ENCODE peak calls at places on chromosomes 12 and 14, in seven cellular contexts. X is AG10803, P is skeletal muscle cell, S is spleen, E is ovary, N is cardiac muscle cell, G is Panc1. Z is an unnamed sample.

GRCh38 chr12:6528539-6529235 is 5.6 kb upstream of the GAPDH start:
- DNase-seq in X (no peak), P (no peak), S (no peak), E (no peak), N (no peak), G (no peak), Z (no peak)

GRCh38 chr12:31644536-31644935 is 15.0 kb upstream of the ETFBKMT start:
- DNase-seq in X (no peak), P (no peak), S (no peak), E (no peak), N (no peak), G (no peak), Z (no peak)

GRCh38 chr12:9132008-9132535 is 16.4 kb upstream of the A2M start:
- DNase-seq in X (no peak), P (no peak), S (no peak), E (no peak), N (no peak), G (no peak), Z (no peak)

GRCh38 chr12:103105971-103106597 is 148.6 kb downstream of the ASCL1 start:
- DNase-seq in X (no peak), P (no peak), S (no peak), E (no peak), N (no peak), G (no peak), Z (no peak)

GRCh38 chr12:56078931-56079728 is 835 bp upstream of the ERBB3 start:
- DNase-seq in X (peak), P (peak), S (peak), E (peak), N (peak), G (peak), Z (peak)

GRCh38 chr12:93127582-93128331 is 198.7 kb upstream of the EEA1 start:
- DNase-seq in X (peak), P (peak), S (peak), E (peak), N (peak), G (no peak), Z (no peak)

GRCh38 chr12:90995041-90995440 is 9.7 kb downstream of the EPYC start:
- DNase-seq in X (no peak), P (peak), S (no peak), E (no peak), N (peak), G (no peak), Z (no peak)

GRCh38 chr12:28424965-28425364 is 234.7 kb downstream of the CCDC91 start:
- DNase-seq in X (peak), P (peak), S (no peak), E (no peak), N (peak), G (no peak), Z (no peak)

GRCh38 chr12:124147579-124147978 is 147.3 kb upstream of the RFLNA start:
- DNase-seq in X (no peak), P (no peak), S (no peak), E (no peak), N (no peak), G (no peak), Z (no peak)

GRCh38 chr14:63603749-63604277 is 37.9 kb downstream of the WDR89 start:
- DNase-seq in X (no peak), P (no peak), S (no peak), E (no peak), N (no peak), G (no peak), Z (no peak)

GRCh38 chr14:68662395-68662794 is 130.5 kb downstream of the ZFP36L1 start:
- DNase-seq in X (peak), P (no peak), S (no peak), E (peak), N (no peak), G (no peak), Z (no peak)

GRCh38 chr14:67964391-67964812 is 144.8 kb downstream of the RAD51B start:
- DNase-seq in X (peak), P (no peak), S (no peak), E (no peak), N (peak), G (no peak), Z (no peak)

GRCh38 chr12:24728826-24729225 is 220.1 kb downstream of the BCAT1 start:
- DNase-seq in X (no peak), P (no peak), S (no peak), E (no peak), N (no peak), G (no peak), Z (no peak)

GRCh38 chr12:42299392-42300308 is 26.2 kb downstream of the ZCRB1 start:
- DNase-seq in X (peak), P (peak), S (no peak), E (no peak), N (peak), G (no peak), Z (peak)

GRCh38 chr12:123979566-123979965 is 6.6 kb downstream of the ZNF664 start:
- DNase-seq in X (no peak), P (no peak), S (no peak), E (no peak), N (no peak), G (no peak), Z (no peak)

GRCh38 chr14:106390401-106390800 is 864.0 kb downstream of the TMEM121 start:
- DNase-seq in X (no peak), P (no peak), S (no peak), E (no peak), N (no peak), G (no peak), Z (no peak)

DNA sequence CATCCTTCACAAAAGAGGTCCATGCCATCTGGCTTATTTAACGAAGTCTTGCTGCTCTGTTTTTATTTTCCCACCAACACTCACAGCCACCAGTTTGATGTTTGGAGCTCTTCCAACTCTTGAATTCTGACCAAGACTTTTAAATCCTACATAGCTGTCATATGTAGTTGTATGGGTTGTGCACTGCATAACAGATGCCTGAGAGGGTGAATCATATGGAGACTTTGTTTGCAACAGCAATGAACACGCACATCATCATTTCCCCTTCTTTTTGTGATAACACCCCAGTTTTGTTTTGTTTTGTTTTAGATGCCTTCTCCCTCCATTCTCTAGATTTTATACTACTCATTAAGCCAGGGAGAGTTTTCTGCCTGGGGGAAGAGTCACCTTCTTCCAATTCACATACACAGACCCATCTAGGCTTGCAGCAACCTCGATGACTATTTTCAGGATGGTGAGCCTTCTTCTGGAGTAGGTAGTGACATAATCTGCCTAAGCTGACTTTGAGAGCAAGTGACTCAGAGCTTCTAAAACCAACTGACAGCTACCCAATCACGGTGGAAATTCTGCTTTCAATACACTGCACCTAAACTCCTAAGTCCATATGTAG is 145.1 kb upstream of the WSCD2 start:
- DNase-seq in X (peak), P (no peak), S (no peak), E (no peak), N (no peak), G (no peak), Z (no peak)
- H3K4me3 ChIP-seq in X (no peak), P (no peak), S (no peak), E (no peak), N (no peak), G (no peak), Z (no peak)

GRCh38 chr12:113333111-113333750 is 1.7 kb downstream of the SLC8B1 start:
- DNase-seq in X (no peak), P (no peak), S (no peak), E (no peak), N (no peak), G (no peak), Z (no peak)
- H3K4me3 ChIP-seq in X (no peak), P (no peak), S (peak), E (peak), N (no peak), G (no peak), Z (peak)

DNA sequence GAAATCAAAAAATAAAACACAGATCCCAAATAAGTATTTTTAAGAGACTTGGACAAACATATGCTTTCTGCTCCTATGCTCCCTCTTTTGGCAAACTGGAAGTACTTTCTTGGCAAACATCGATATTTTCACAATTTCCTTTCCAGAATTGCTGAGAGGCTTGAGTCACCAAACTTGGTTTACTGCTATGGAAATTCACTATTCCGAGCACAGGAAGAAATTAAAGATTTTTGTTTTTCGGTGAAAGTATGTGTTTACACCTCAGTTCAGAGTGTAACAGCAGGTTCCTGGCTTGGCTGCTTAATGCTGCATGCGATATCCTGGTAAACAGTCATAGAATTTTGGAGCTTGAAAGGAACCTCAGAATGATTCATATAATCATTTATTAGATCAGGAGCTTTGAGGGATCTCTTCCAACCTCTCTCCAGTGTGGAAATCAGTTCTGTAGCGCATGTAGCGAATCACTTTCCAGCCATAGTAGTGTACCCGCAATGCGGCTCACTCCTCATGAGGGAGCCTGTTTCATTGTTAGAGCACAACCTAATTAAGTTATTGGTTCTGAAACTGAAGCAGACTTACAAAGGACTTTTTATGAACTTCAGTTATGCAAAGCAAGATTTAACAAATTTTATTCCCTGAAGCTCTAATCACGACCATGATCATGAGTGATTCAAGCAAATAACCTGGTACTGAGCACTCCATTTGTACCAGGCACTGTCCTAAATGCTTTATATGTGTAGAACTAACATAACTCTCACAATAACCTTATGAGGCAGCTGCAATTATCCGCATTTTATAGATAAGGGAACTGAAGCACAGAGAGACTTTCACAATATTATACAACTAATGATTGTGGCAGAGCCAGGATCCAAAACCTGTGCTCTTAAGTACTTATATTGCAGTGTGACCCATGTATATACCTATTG is 56.4 kb upstream of the ATP2A2 start:
- DNase-seq in X (peak), P (peak), S (no peak), E (no peak), N (peak), G (no peak), Z (no peak)
- H3K4me3 ChIP-seq in X (peak), P (peak), S (no peak), E (no peak), N (no peak), G (no peak), Z (no peak)

DNA sequence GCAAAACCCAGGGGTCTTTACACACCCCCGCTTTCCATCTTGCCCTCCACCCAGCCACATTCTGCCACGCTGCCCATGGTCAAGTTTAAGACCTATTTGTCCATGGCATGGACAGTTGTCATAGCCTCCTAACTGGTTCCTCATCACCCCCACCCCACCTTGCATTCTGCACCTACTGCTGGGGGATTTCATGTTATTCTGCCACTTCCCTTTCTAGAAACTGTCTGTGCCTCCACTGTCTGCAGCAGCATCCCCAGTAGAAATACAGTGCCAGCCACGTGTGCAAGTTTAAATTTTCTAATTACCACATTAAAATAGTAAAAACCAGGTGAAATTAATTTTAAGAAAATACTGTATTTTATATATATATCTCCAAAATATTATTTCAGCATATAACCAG is 63.2 kb downstream of the WDR20 start:
- DNase-seq in X (no peak), P (no peak), S (no peak), E (no peak), N (no peak), G (no peak), Z (no peak)
- H3K4me3 ChIP-seq in X (no peak), P (no peak), S (no peak), E (no peak), N (no peak), G (no peak), Z (no peak)

GRCh38 chr12:47296828-47297227 is 217.1 kb upstream of the AMIGO2 start:
- DNase-seq in X (no peak), P (no peak), S (no peak), E (no peak), N (no peak), G (no peak), Z (no peak)

GRCh38 chr12:47299586-47299985 is 219.8 kb upstream of the AMIGO2 start:
- DNase-seq in X (no peak), P (no peak), S (no peak), E (no peak), N (no peak), G (no peak), Z (no peak)

GRCh38 chr12:47302111-47302597 is 222.4 kb upstream of the AMIGO2 start:
- DNase-seq in X (peak), P (no peak), S (no peak), E (no peak), N (no peak), G (no peak), Z (no peak)

GRCh38 chr12:47293406-47293805 is 213.6 kb upstream of the AMIGO2 start:
- DNase-seq in X (no peak), P (no peak), S (no peak), E (no peak), N (no peak), G (no peak), Z (no peak)

GRCh38 chr12:47297993-47298392 is 218.2 kb upstream of the AMIGO2 start:
- DNase-seq in X (no peak), P (no peak), S (no peak), E (no peak), N (no peak), G (no peak), Z (peak)
- H3K4me3 ChIP-seq in X (no peak), P (no peak), S (no peak), E (no peak), N (no peak), G (no peak), Z (no peak)

GRCh38 chr14:30160608-30161007 is 233.0 kb upstream of the PRKD1 start:
- DNase-seq in X (no peak), P (no peak), S (no peak), E (no peak), N (no peak), G (no peak), Z (no peak)

GRCh38 chr14:30165255-30165654 is 237.6 kb upstream of the PRKD1 start:
- DNase-seq in X (peak), P (no peak), S (no peak), E (no peak), N (no peak), G (no peak), Z (no peak)

GRCh38 chr14:30158299-30158698 is 230.7 kb upstream of the PRKD1 start:
- DNase-seq in X (no peak), P (no peak), S (no peak), E (no peak), N (no peak), G (no peak), Z (no peak)

DNA sequence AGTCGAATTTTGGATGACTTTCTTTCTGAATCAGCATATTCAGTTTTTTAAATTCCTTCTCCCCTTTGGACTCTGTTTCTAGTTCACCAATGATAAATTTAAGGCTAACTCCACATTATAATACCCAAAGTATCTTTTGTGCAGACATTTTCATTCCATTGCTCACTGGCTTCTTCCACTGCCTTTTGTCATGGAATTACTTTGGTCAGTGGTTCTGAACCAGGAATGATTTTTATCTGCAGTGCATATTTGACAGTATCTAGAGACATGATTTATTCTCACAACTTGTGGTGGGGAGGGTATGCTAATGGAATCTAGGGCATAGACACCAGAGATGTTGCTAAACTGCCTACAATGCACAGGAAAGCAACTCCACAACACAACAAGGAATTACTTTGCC is 234.4 kb upstream of the PRKD1 start:
- DNase-seq in X (no peak), P (no peak), S (no peak), E (no peak), N (no peak), G (no peak), Z (no peak)
- H3K4me3 ChIP-seq in X (no peak), P (no peak), S (no peak), E (no peak), N (no peak), G (no peak), Z (no peak)

GRCh38 chr12:60602601-60603000 is 1006.8 kb downstream of the SLC16A7 start:
- DNase-seq in X (no peak), P (no peak), S (no peak), E (no peak), N (no peak), G (no peak), Z (no peak)
- H3K4me3 ChIP-seq in X (no peak), P (no peak), S (no peak), E (no peak), N (no peak), G (no peak), Z (no peak)

GRCh38 chr12:11686135-11686534 is 36.7 kb downstream of the ETV6 start:
- DNase-seq in X (no peak), P (no peak), S (no peak), E (no peak), N (no peak), G (no peak), Z (no peak)
- H3K4me3 ChIP-seq in X (no peak), P (no peak), S (no peak), E (no peak), N (no peak), G (no peak), Z (no peak)

GRCh38 chr14:92037989-92038388 is 1.9 kb downstream of the TRIP11 start:
- DNase-seq in X (no peak), P (no peak), S (no peak), E (no peak), N (no peak), G (no peak), Z (no peak)
- H3K4me3 ChIP-seq in X (peak), P (peak), S (peak), E (peak), N (peak), G (peak), Z (no peak)

Z was measured in CD8-positive, alpha-beta memory T cell.